ENCODE peak calls at places on chromosome 11, in four cellular contexts. Z, J, S and B are unnamed samples.

GRCh38 chr11:26137651-26138050 is 194.3 kb upstream of the ANO3 start:
- DNase-seq in Z (no peak), J (no peak), S (no peak), B (no peak)

GRCh38 chr11:130162733-130163132 is 3.2 kb downstream of the ST14 start:
- DNase-seq in J (no peak), S (no peak), Z (peak), B (no peak)

GRCh38 chr11:6988506-6988905 is 31.6 kb downstream of the ZNF214 start:
- DNase-seq in S (no peak), Z (no peak), J (no peak), B (no peak)

GRCh38 chr11:70747285-70747684 is 349.0 kb downstream of the CTTN start:
- DNase-seq in J (no peak), S (no peak), Z (no peak), B (no peak)

GRCh38 chr11:45079943-45080719 is 66.3 kb upstream of the PRDM11 start:
- DNase-seq in S (no peak), Z (no peak), J (no peak), B (no peak)

GRCh38 chr11:33944345-33944692 is 52.4 kb upstream of the LMO2 start:
- DNase-seq in Z (no peak), J (no peak), S (no peak), B (no peak)

GRCh38 chr11:14270690-14271542 is 88.1 kb downstream of the RRAS2 start:
- DNase-seq in S (no peak), Z (no peak), J (no peak), B (no peak)

GRCh38 chr11:97893612-97894011 is 1127.1 kb upstream of the CNTN5 start:
- DNase-seq in Z (peak), J (no peak), S (no peak), B (no peak)

GRCh38 chr11:127693686-127694085 is 693.1 kb upstream of the KIRREL3 start:
- DNase-seq in J (no peak), S (no peak), Z (no peak), B (no peak)

GRCh38 chr11:64742940-64743590 is 877 bp downstream of the RASGRP2 start:
- DNase-seq in Z (peak), J (no peak), S (no peak), B (peak)

GRCh38 chr11:84780689-84781293 is 846.4 kb downstream of the DLG2 start:
- DNase-seq in J (no peak), Z (no peak), S (peak), B (no peak)

GRCh38 chr11:88535266-88535665 is 197.7 kb upstream of the CTSC start:
- DNase-seq in J (no peak), Z (no peak), S (no peak), B (no peak)

GRCh38 chr11:104661901-104662300 is 236.4 kb downstream of the CASP12 start:
- DNase-seq in J (no peak), S (no peak), Z (no peak), B (no peak)

GRCh38 chr11:120457996-120458395 is 53.6 kb upstream of the GRIK4 start:
- DNase-seq in J (no peak), S (no peak), Z (no peak), B (no peak)

GRCh38 chr11:68015467-68015866 is 5.3 kb downstream of the ALDH3B1 start:
- DNase-seq in J (no peak), S (no peak), Z (no peak), B (no peak)

GRCh38 chr11:112343368-112344039 is 82.8 kb upstream of the PLET1 start:
- DNase-seq in Z (no peak), S (peak), J (no peak), B (no peak)

GRCh38 chr11:131571571-131571970 is 201.2 kb downstream of the NTM start:
- DNase-seq in Z (no peak), S (no peak), J (no peak), B (no peak)

GRCh38 chr11:17978553-17979287 is 34.1 kb downstream of the SERGEF start:
- DNase-seq in J (no peak), S (peak), Z (peak), B (peak)

GRCh38 chr11:128179049-128179448 is 408.3 kb downstream of the ETS1 start:
- DNase-seq in Z (no peak), J (no peak), S (peak), B (no peak)

GRCh38 chr11:45180158-45180887 is 33.9 kb downstream of the PRDM11 start:
- DNase-seq in J (no peak), Z (peak), S (peak), B (peak)

GRCh38 chr11:106395716-106396349 is 318.4 kb downstream of the AASDHPPT start:
- DNase-seq in Z (no peak), S (no peak), J (no peak), B (no peak)

GRCh38 chr11:70364745-70365535 is 33.4 kb upstream of the CTTN start:
- DNase-seq in S (no peak), Z (no peak), J (no peak), B (no peak)

GRCh38 chr11:70603756-70604211 is 205.5 kb downstream of the CTTN start:
- DNase-seq in S (no peak), J (no peak), Z (no peak), B (no peak)

GRCh38 chr11:19431059-19431398 is 190.3 kb upstream of the E2F8 start:
- DNase-seq in S (no peak), Z (no peak), J (no peak), B (no peak)

GRCh38 chr11:7973011-7973410 is 7.8 kb upstream of the NLRP10 start:
- DNase-seq in J (no peak), S (no peak), Z (no peak), B (no peak)

GRCh38 chr11:125282596-125282914 is 118.0 kb downstream of the PKNOX2 start:
- DNase-seq in J (no peak), Z (no peak), S (no peak), B (no peak)

GRCh38 chr11:21893468-21893867 is 299.4 kb upstream of the ANO5 start:
- DNase-seq in Z (no peak), J (no peak), S (no peak), B (no peak)

GRCh38 chr11:123064268-123064657 is 2.3 kb upstream of the HSPA8 start:
- DNase-seq in J (no peak), S (no peak), Z (no peak), B (no peak)

GRCh38 chr11:114132944-114133394 is 73.5 kb downstream of the ZBTB16 start:
- DNase-seq in J (no peak), Z (peak), S (no peak), B (no peak)

GRCh38 chr11:131146817-131147490 is 223.5 kb upstream of the NTM start:
- DNase-seq in Z (no peak), S (no peak), J (no peak), B (no peak)

GRCh38 chr11:6320411-6321207 is at the start of gene CAVIN3:
- DNase-seq in Z (peak), J (peak), S (no peak), B (peak)